ENCODE peak calls at places on chromosomes 6 and 20, in ten cellular contexts. One of them, this sample, is unnamed.

GRCh38 chr6:25835442-25836283 is 3.8 kb upstream of the SLC17A1 start:
- DNase-seq in midbrain: no peak
- DNase-seq in T47D: no peak
- DNase-seq in GM10248: no peak
- DNase-seq in effector memory CD4-positive, alpha-beta T cell: no peak
- DNase-seq in neural crest cell: no peak
- DNase-seq in AG10803: no peak
- DNase-seq in activated CD4-positive, alpha-beta T cell treated with anti-CD3 and anti-CD28 coated beads, Interleukin-2, amount 50 U/mL, for 1 hour: no peak
- DNase-seq in AG09319: no peak
- DNase-seq in ascending aorta: no peak
- DNase-seq in this sample: peak

GRCh38 chr6:153965996-153966395 is 73.0 kb upstream of the OPRM1 start:
- DNase-seq in midbrain: no peak
- DNase-seq in AG10803: peak
- DNase-seq in GM10248: no peak
- DNase-seq in T47D: no peak
- DNase-seq in neural crest cell: no peak
- DNase-seq in ascending aorta: no peak
- DNase-seq in AG09319: no peak
- DNase-seq in activated CD4-positive, alpha-beta T cell treated with anti-CD3 and anti-CD28 coated beads, Interleukin-2, amount 50 U/mL, for 1 hour: no peak
- DNase-seq in effector memory CD4-positive, alpha-beta T cell: no peak
- DNase-seq in this sample: no peak

GRCh38 chr6:160265869-160266476 is 7.4 kb upstream of the SLC22A2 start:
- DNase-seq in neural crest cell: no peak
- DNase-seq in midbrain: no peak
- DNase-seq in T47D: no peak
- DNase-seq in activated CD4-positive, alpha-beta T cell treated with anti-CD3 and anti-CD28 coated beads, Interleukin-2, amount 50 U/mL, for 1 hour: no peak
- DNase-seq in AG09319: no peak
- DNase-seq in ascending aorta: no peak
- DNase-seq in GM10248: no peak
- DNase-seq in effector memory CD4-positive, alpha-beta T cell: no peak
- DNase-seq in AG10803: no peak
- DNase-seq in this sample: no peak

GRCh38 chr6:163999475-164000125 is 585.1 kb downstream of the QKI start:
- DNase-seq in AG09319: no peak
- DNase-seq in AG10803: no peak
- DNase-seq in effector memory CD4-positive, alpha-beta T cell: no peak
- DNase-seq in T47D: no peak
- DNase-seq in neural crest cell: no peak
- DNase-seq in activated CD4-positive, alpha-beta T cell treated with anti-CD3 and anti-CD28 coated beads, Interleukin-2, amount 50 U/mL, for 1 hour: no peak
- DNase-seq in midbrain: no peak
- DNase-seq in ascending aorta: no peak
- DNase-seq in GM10248: no peak
- DNase-seq in this sample: no peak

GRCh38 chr6:140542858-140543257 is 1168.4 kb upstream of the CITED2 start:
- DNase-seq in GM10248: no peak
- DNase-seq in AG09319: no peak
- DNase-seq in activated CD4-positive, alpha-beta T cell treated with anti-CD3 and anti-CD28 coated beads, Interleukin-2, amount 50 U/mL, for 1 hour: no peak
- DNase-seq in AG10803: no peak
- DNase-seq in ascending aorta: no peak
- DNase-seq in effector memory CD4-positive, alpha-beta T cell: no peak
- DNase-seq in midbrain: no peak
- DNase-seq in T47D: peak
- DNase-seq in neural crest cell: no peak
- DNase-seq in this sample: no peak

GRCh38 chr6:77880501-77880900 is 227.7 kb downstream of the MEI4 start:
- DNase-seq in neural crest cell: no peak
- DNase-seq in AG09319: no peak
- DNase-seq in GM10248: no peak
- DNase-seq in T47D: no peak
- DNase-seq in AG10803: no peak
- DNase-seq in midbrain: no peak
- DNase-seq in effector memory CD4-positive, alpha-beta T cell: no peak
- DNase-seq in ascending aorta: no peak
- DNase-seq in activated CD4-positive, alpha-beta T cell treated with anti-CD3 and anti-CD28 coated beads, Interleukin-2, amount 50 U/mL, for 1 hour: no peak
- DNase-seq in this sample: peak

GRCh38 chr20:25077610-25078169 is 4.3 kb downstream of the VSX1 start:
- DNase-seq in effector memory CD4-positive, alpha-beta T cell: no peak
- DNase-seq in neural crest cell: no peak
- DNase-seq in T47D: peak
- DNase-seq in midbrain: peak
- DNase-seq in GM10248: no peak
- DNase-seq in AG09319: no peak
- DNase-seq in activated CD4-positive, alpha-beta T cell treated with anti-CD3 and anti-CD28 coated beads, Interleukin-2, amount 50 U/mL, for 1 hour: no peak
- DNase-seq in AG10803: peak
- DNase-seq in ascending aorta: no peak
- DNase-seq in this sample: no peak

GRCh38 chr6:43880236-43881120 is 110.5 kb downstream of the VEGFA start:
- DNase-seq in ascending aorta: no peak
- DNase-seq in AG10803: no peak
- DNase-seq in T47D: no peak
- DNase-seq in neural crest cell: no peak
- DNase-seq in AG09319: no peak
- DNase-seq in activated CD4-positive, alpha-beta T cell treated with anti-CD3 and anti-CD28 coated beads, Interleukin-2, amount 50 U/mL, for 1 hour: no peak
- DNase-seq in effector memory CD4-positive, alpha-beta T cell: no peak
- DNase-seq in GM10248: no peak
- DNase-seq in midbrain: no peak
- DNase-seq in this sample: no peak

GRCh38 chr6:134026597-134026996 is 25.8 kb downstream of the SLC2A12 start:
- DNase-seq in T47D: no peak
- DNase-seq in AG10803: no peak
- DNase-seq in midbrain: no peak
- DNase-seq in activated CD4-positive, alpha-beta T cell treated with anti-CD3 and anti-CD28 coated beads, Interleukin-2, amount 50 U/mL, for 1 hour: no peak
- DNase-seq in effector memory CD4-positive, alpha-beta T cell: no peak
- DNase-seq in GM10248: no peak
- DNase-seq in neural crest cell: no peak
- DNase-seq in ascending aorta: no peak
- DNase-seq in AG09319: no peak
- DNase-seq in this sample: peak

GRCh38 chr6:11033825-11034224 is 10.3 kb downstream of the ELOVL2 start:
- DNase-seq in AG10803: peak
- DNase-seq in GM10248: no peak
- DNase-seq in AG09319: peak
- DNase-seq in effector memory CD4-positive, alpha-beta T cell: no peak
- DNase-seq in T47D: no peak
- DNase-seq in ascending aorta: no peak
- DNase-seq in neural crest cell: no peak
- DNase-seq in activated CD4-positive, alpha-beta T cell treated with anti-CD3 and anti-CD28 coated beads, Interleukin-2, amount 50 U/mL, for 1 hour: no peak
- DNase-seq in midbrain: no peak
- DNase-seq in this sample: no peak

GRCh38 chr6:116265081-116265829 is 11.4 kb upstream of the TSPYL4 start:
- DNase-seq in ascending aorta: no peak
- DNase-seq in activated CD4-positive, alpha-beta T cell treated with anti-CD3 and anti-CD28 coated beads, Interleukin-2, amount 50 U/mL, for 1 hour: no peak
- DNase-seq in effector memory CD4-positive, alpha-beta T cell: no peak
- DNase-seq in T47D: no peak
- DNase-seq in AG09319: no peak
- DNase-seq in midbrain: no peak
- DNase-seq in neural crest cell: no peak
- DNase-seq in GM10248: no peak
- DNase-seq in AG10803: no peak
- DNase-seq in this sample: no peak

GRCh38 chr6:73548458-73549446 is 27.9 kb upstream of the EEF1A1 start:
- DNase-seq in midbrain: no peak
- DNase-seq in activated CD4-positive, alpha-beta T cell treated with anti-CD3 and anti-CD28 coated beads, Interleukin-2, amount 50 U/mL, for 1 hour: no peak
- DNase-seq in ascending aorta: no peak
- DNase-seq in neural crest cell: no peak
- DNase-seq in effector memory CD4-positive, alpha-beta T cell: no peak
- DNase-seq in AG10803: no peak
- DNase-seq in AG09319: no peak
- DNase-seq in GM10248: no peak
- DNase-seq in T47D: no peak
- DNase-seq in this sample: no peak

GRCh38 chr6:21587182-21587924 is 6.2 kb upstream of the SOX4 start:
- DNase-seq in neural crest cell: peak
- DNase-seq in effector memory CD4-positive, alpha-beta T cell: no peak
- DNase-seq in midbrain: no peak
- DNase-seq in T47D: peak
- DNase-seq in AG09319: no peak
- DNase-seq in activated CD4-positive, alpha-beta T cell treated with anti-CD3 and anti-CD28 coated beads, Interleukin-2, amount 50 U/mL, for 1 hour: peak
- DNase-seq in AG10803: peak
- DNase-seq in GM10248: peak
- DNase-seq in ascending aorta: no peak
- DNase-seq in this sample: peak

GRCh38 chr6:65285275-65285674 is 421.8 kb downstream of the EYS start:
- DNase-seq in T47D: no peak
- DNase-seq in effector memory CD4-positive, alpha-beta T cell: no peak
- DNase-seq in GM10248: no peak
- DNase-seq in activated CD4-positive, alpha-beta T cell treated with anti-CD3 and anti-CD28 coated beads, Interleukin-2, amount 50 U/mL, for 1 hour: no peak
- DNase-seq in midbrain: no peak
- DNase-seq in AG10803: no peak
- DNase-seq in AG09319: no peak
- DNase-seq in ascending aorta: no peak
- DNase-seq in neural crest cell: no peak
- DNase-seq in this sample: no peak

GRCh38 chr6:31579119-31579505 is 3.1 kb downstream of the LTB start:
- DNase-seq in AG09319: no peak
- DNase-seq in effector memory CD4-positive, alpha-beta T cell: no peak
- DNase-seq in ascending aorta: no peak
- DNase-seq in neural crest cell: no peak
- DNase-seq in AG10803: no peak
- DNase-seq in midbrain: no peak
- DNase-seq in GM10248: no peak
- DNase-seq in activated CD4-positive, alpha-beta T cell treated with anti-CD3 and anti-CD28 coated beads, Interleukin-2, amount 50 U/mL, for 1 hour: no peak
- DNase-seq in T47D: no peak
- DNase-seq in this sample: no peak

GRCh38 chr20:3672864-3673550 is 8.8 kb downstream of the ADAM33 start:
- DNase-seq in effector memory CD4-positive, alpha-beta T cell: no peak
- DNase-seq in activated CD4-positive, alpha-beta T cell treated with anti-CD3 and anti-CD28 coated beads, Interleukin-2, amount 50 U/mL, for 1 hour: no peak
- DNase-seq in AG09319: no peak
- DNase-seq in GM10248: no peak
- DNase-seq in ascending aorta: no peak
- DNase-seq in AG10803: no peak
- DNase-seq in neural crest cell: no peak
- DNase-seq in T47D: no peak
- DNase-seq in midbrain: no peak
- DNase-seq in this sample: no peak

GRCh38 chr6:150527100-150527499 is 72.6 kb upstream of the PLEKHG1 start:
- DNase-seq in effector memory CD4-positive, alpha-beta T cell: no peak
- DNase-seq in activated CD4-positive, alpha-beta T cell treated with anti-CD3 and anti-CD28 coated beads, Interleukin-2, amount 50 U/mL, for 1 hour: no peak
- DNase-seq in ascending aorta: no peak
- DNase-seq in GM10248: no peak
- DNase-seq in AG10803: peak
- DNase-seq in neural crest cell: no peak
- DNase-seq in AG09319: no peak
- DNase-seq in midbrain: no peak
- DNase-seq in T47D: no peak
- DNase-seq in this sample: no peak

GRCh38 chr6:72553531-72554202 is 68.2 kb upstream of the KCNQ5 start:
- DNase-seq in neural crest cell: no peak
- DNase-seq in midbrain: no peak
- DNase-seq in GM10248: no peak
- DNase-seq in ascending aorta: no peak
- DNase-seq in T47D: no peak
- DNase-seq in effector memory CD4-positive, alpha-beta T cell: no peak
- DNase-seq in AG10803: peak
- DNase-seq in activated CD4-positive, alpha-beta T cell treated with anti-CD3 and anti-CD28 coated beads, Interleukin-2, amount 50 U/mL, for 1 hour: no peak
- DNase-seq in AG09319: peak
- DNase-seq in this sample: no peak

GRCh38 chr6:40848038-40848437 is 191.0 kb downstream of the UNC5CL start:
- DNase-seq in neural crest cell: no peak
- DNase-seq in GM10248: no peak
- DNase-seq in ascending aorta: no peak
- DNase-seq in AG10803: peak
- DNase-seq in activated CD4-positive, alpha-beta T cell treated with anti-CD3 and anti-CD28 coated beads, Interleukin-2, amount 50 U/mL, for 1 hour: no peak
- DNase-seq in AG09319: no peak
- DNase-seq in midbrain: no peak
- DNase-seq in effector memory CD4-positive, alpha-beta T cell: no peak
- DNase-seq in T47D: no peak
- DNase-seq in this sample: peak

GRCh38 chr6:24991748-24992467 is 56.1 kb upstream of the RIPOR2 start:
- DNase-seq in neural crest cell: peak
- DNase-seq in AG10803: peak
- DNase-seq in activated CD4-positive, alpha-beta T cell treated with anti-CD3 and anti-CD28 coated beads, Interleukin-2, amount 50 U/mL, for 1 hour: peak
- DNase-seq in midbrain: no peak
- DNase-seq in effector memory CD4-positive, alpha-beta T cell: peak
- DNase-seq in AG09319: no peak
- DNase-seq in T47D: peak
- DNase-seq in GM10248: peak
- DNase-seq in ascending aorta: no peak
- DNase-seq in this sample: peak

GRCh38 chr6:44073612-44074382 is 53.5 kb downstream of the MRPL14 start:
- DNase-seq in neural crest cell: peak
- DNase-seq in T47D: no peak
- DNase-seq in GM10248: no peak
- DNase-seq in midbrain: no peak
- DNase-seq in ascending aorta: no peak
- DNase-seq in effector memory CD4-positive, alpha-beta T cell: no peak
- DNase-seq in activated CD4-positive, alpha-beta T cell treated with anti-CD3 and anti-CD28 coated beads, Interleukin-2, amount 50 U/mL, for 1 hour: no peak
- DNase-seq in AG09319: no peak
- DNase-seq in AG10803: peak
- DNase-seq in this sample: no peak

GRCh38 chr6:169167581-169168301 is 85.9 kb downstream of the THBS2 start:
- DNase-seq in GM10248: no peak
- DNase-seq in ascending aorta: peak
- DNase-seq in AG09319: no peak
- DNase-seq in effector memory CD4-positive, alpha-beta T cell: no peak
- DNase-seq in midbrain: no peak
- DNase-seq in activated CD4-positive, alpha-beta T cell treated with anti-CD3 and anti-CD28 coated beads, Interleukin-2, amount 50 U/mL, for 1 hour: no peak
- DNase-seq in T47D: no peak
- DNase-seq in AG10803: peak
- DNase-seq in neural crest cell: no peak
- DNase-seq in this sample: no peak

GRCh38 chr6:85678000-85678601 is 35.4 kb upstream of the SYNCRIP start:
- DNase-seq in ascending aorta: no peak
- DNase-seq in effector memory CD4-positive, alpha-beta T cell: no peak
- DNase-seq in AG09319: no peak
- DNase-seq in GM10248: no peak
- DNase-seq in T47D: no peak
- DNase-seq in midbrain: peak
- DNase-seq in AG10803: no peak
- DNase-seq in activated CD4-positive, alpha-beta T cell treated with anti-CD3 and anti-CD28 coated beads, Interleukin-2, amount 50 U/mL, for 1 hour: no peak
- DNase-seq in neural crest cell: no peak
- DNase-seq in this sample: no peak

GRCh38 chr6:27890351-27891299 is 21.6 kb downstream of the OR2B2 start:
- DNase-seq in T47D: peak
- DNase-seq in ascending aorta: no peak
- DNase-seq in activated CD4-positive, alpha-beta T cell treated with anti-CD3 and anti-CD28 coated beads, Interleukin-2, amount 50 U/mL, for 1 hour: peak
- DNase-seq in AG10803: peak
- DNase-seq in GM10248: peak
- DNase-seq in effector memory CD4-positive, alpha-beta T cell: peak
- DNase-seq in AG09319: peak
- DNase-seq in midbrain: peak
- DNase-seq in neural crest cell: peak
- DNase-seq in this sample: peak

GRCh38 chr20:44104807-44105517 is 82.0 kb downstream of the JPH2 start:
- DNase-seq in T47D: peak
- DNase-seq in AG09319: peak
- DNase-seq in AG10803: peak
- DNase-seq in ascending aorta: no peak
- DNase-seq in GM10248: no peak
- DNase-seq in midbrain: no peak
- DNase-seq in effector memory CD4-positive, alpha-beta T cell: no peak
- DNase-seq in activated CD4-positive, alpha-beta T cell treated with anti-CD3 and anti-CD28 coated beads, Interleukin-2, amount 50 U/mL, for 1 hour: no peak
- DNase-seq in neural crest cell: no peak
- DNase-seq in this sample: peak

GRCh38 chr20:10239954-10240353 is 21.3 kb downstream of the SNAP25 start:
- DNase-seq in activated CD4-positive, alpha-beta T cell treated with anti-CD3 and anti-CD28 coated beads, Interleukin-2, amount 50 U/mL, for 1 hour: no peak
- DNase-seq in neural crest cell: no peak
- DNase-seq in GM10248: no peak
- DNase-seq in T47D: peak
- DNase-seq in AG10803: peak
- DNase-seq in AG09319: no peak
- DNase-seq in midbrain: no peak
- DNase-seq in effector memory CD4-positive, alpha-beta T cell: no peak
- DNase-seq in ascending aorta: no peak
- DNase-seq in this sample: peak

GRCh38 chr6:44514085-44514484 is 126.6 kb downstream of the CDC5L start:
- DNase-seq in T47D: no peak
- DNase-seq in activated CD4-positive, alpha-beta T cell treated with anti-CD3 and anti-CD28 coated beads, Interleukin-2, amount 50 U/mL, for 1 hour: no peak
- DNase-seq in effector memory CD4-positive, alpha-beta T cell: no peak
- DNase-seq in AG10803: no peak
- DNase-seq in neural crest cell: no peak
- DNase-seq in GM10248: no peak
- DNase-seq in ascending aorta: no peak
- DNase-seq in AG09319: no peak
- DNase-seq in midbrain: no peak
- DNase-seq in this sample: no peak

GRCh38 chr20:63230800-63231268 is 4.9 kb upstream of the BIRC7 start:
- DNase-seq in T47D: peak
- DNase-seq in ascending aorta: no peak
- DNase-seq in neural crest cell: peak
- DNase-seq in effector memory CD4-positive, alpha-beta T cell: no peak
- DNase-seq in activated CD4-positive, alpha-beta T cell treated with anti-CD3 and anti-CD28 coated beads, Interleukin-2, amount 50 U/mL, for 1 hour: no peak
- DNase-seq in AG09319: peak
- DNase-seq in AG10803: peak
- DNase-seq in GM10248: no peak
- DNase-seq in midbrain: peak
- DNase-seq in this sample: peak

This sample was measured in hepatocyte.